ENCODE peak calls at places on chromosomes 11 and 22, in seven cellular contexts. Z is neuronal stem cell, X is PC-3, B is uterus, C is prostate gland, K is cardiac muscle cell, Y is pancreas. Q is an unnamed sample.

GRCh38 chr22:30266445-30267381 is at the start of gene OSM:
- DNase-seq in Z (no peak), X (no peak), B (no peak), C (no peak), K (no peak), Y (peak; percentile 56), Q (no peak)

GRCh38 chr11:32231909-32232493 is 141.1 kb downstream of the RCN1 start:
- DNase-seq in Z (peak; percentile 39), X (peak; percentile 62), B (no peak), C (no peak), K (peak; percentile 54), Y (no peak), Q (peak; percentile 4)

GRCh38 chr11:119863811-119864601 is 135.0 kb upstream of the NECTIN1 start:
- DNase-seq in Z (no peak), X (no peak), B (no peak), C (no peak), K (no peak), Y (no peak), Q (no peak)

GRCh38 chr11:12235080-12235479 is 124.7 kb downstream of the MICAL2 start:
- DNase-seq in Z (no peak), X (no peak), B (no peak), C (no peak), K (no peak), Y (no peak), Q (peak; percentile 29)

GRCh38 chr22:31861226-31861840 is 83.0 kb upstream of the YWHAH start:
- DNase-seq in Z (no peak), X (peak; percentile 22), B (no peak), C (no peak), K (no peak), Y (no peak), Q (no peak)

GRCh38 chr11:69859275-69859934 is 40.2 kb upstream of the FGF3 start:
- DNase-seq in Z (no peak), X (no peak), B (no peak), C (no peak), K (no peak), Y (no peak), Q (no peak)

GRCh38 chr11:127873478-127873877 is 713.9 kb downstream of the ETS1 start:
- DNase-seq in Z (no peak), X (no peak), B (no peak), C (no peak), K (no peak), Y (no peak), Q (no peak)

GRCh38 chr11:72812604-72812967 is 1.6 kb upstream of the ATG16L2 start:
- DNase-seq in Z (no peak), X (peak; percentile 48), B (no peak), C (no peak), K (no peak), Y (no peak), Q (no peak)

GRCh38 chr11:14015711-14016110 is 53.2 kb downstream of the SPON1 start:
- DNase-seq in Z (peak; percentile 5), X (peak; percentile 83), B (no peak), C (no peak), K (peak; percentile 37), Y (peak; percentile 32), Q (peak; percentile 60)

GRCh38 chr11:65454311-65454695 is 31.7 kb downstream of the NEAT1 start:
- DNase-seq in Z (no peak), X (peak; percentile 9), B (no peak), C (no peak), K (peak; percentile 40), Y (peak; percentile 17), Q (peak; percentile 36)

GRCh38 chr22:17981497-17981896 is 42.9 kb downstream of the MICAL3 start:
- DNase-seq in Z (no peak), X (no peak), B (no peak), C (no peak), K (no peak), Y (no peak), Q (no peak)

GRCh38 chr11:8987446-8987845 is 16.4 kb downstream of the NRIP3 start:
- DNase-seq in Z (no peak), X (no peak), B (no peak), C (no peak), K (no peak), Y (no peak), Q (no peak)

GRCh38 chr22:38418589-38418988 is 36.4 kb downstream of the KCNJ4 start:
- DNase-seq in Z (no peak), X (no peak), B (no peak), C (no peak), K (no peak), Y (no peak), Q (no peak)

GRCh38 chr22:30538280-30538679 is 8.3 kb downstream of the SEC14L6 start:
- DNase-seq in Z (no peak), X (peak; percentile 1), B (no peak), C (no peak), K (peak; percentile 65), Y (no peak), Q (no peak)

GRCh38 chr22:40121463-40121862 is 56.3 kb upstream of the TNRC6B start:
- DNase-seq in Z (no peak), X (no peak), B (no peak), C (no peak), K (no peak), Y (no peak), Q (no peak)

GRCh38 chr22:16601437-16602223 is 9.0 kb upstream of the CCT8L2 start:
- DNase-seq in Z (no peak), X (no peak), B (peak; percentile 15), C (no peak), K (no peak), Y (peak; percentile 12), Q (no peak)

GRCh38 chr11:71914617-71915189 is 13.7 kb downstream of the XNDC1N start:
- DNase-seq in Z (no peak), X (no peak), B (no peak), C (no peak), K (no peak), Y (no peak), Q (no peak)

GRCh38 chr11:114155116-114155515 is 95.6 kb downstream of the ZBTB16 start:
- DNase-seq in Z (no peak), X (no peak), B (no peak), C (no peak), K (no peak), Y (no peak), Q (no peak)

GRCh38 chr11:131568318-131568717 is 197.9 kb downstream of the NTM start:
- DNase-seq in Z (no peak), X (no peak), B (no peak), C (no peak), K (no peak), Y (no peak), Q (no peak)

GRCh38 chr11:71252782-71253730 is 679 bp upstream of the SHANK2 start:
- DNase-seq in Z (no peak), X (peak; percentile 87), B (no peak), C (peak; percentile 48), K (peak; percentile 61), Y (peak; percentile 74), Q (peak; percentile 53)

GRCh38 chr22:29030016-29030617 is 31.5 kb downstream of the C22orf31 start:
- DNase-seq in Z (peak; percentile 8), X (peak; percentile 26), B (no peak), C (no peak), K (peak; percentile 36), Y (no peak), Q (peak; percentile 26)

GRCh38 chr22:46734830-46735453 is 3.1 kb downstream of the CERK start:
- DNase-seq in Z (no peak), X (no peak), B (no peak), C (no peak), K (no peak), Y (peak; percentile 59), Q (no peak)

GRCh38 chr11:2273771-2274170 is 3.4 kb upstream of the ASCL2 start:
- DNase-seq in Z (no peak), X (peak; percentile 10), B (peak; percentile 7), C (no peak), K (no peak), Y (no peak), Q (no peak)

GRCh38 chr11:2275334-2276279 is 5.2 kb upstream of the ASCL2 start:
- DNase-seq in Z (no peak), X (no peak), B (peak; percentile 8), C (no peak), K (no peak), Y (no peak), Q (no peak)

GRCh38 chr11:2276999-2277328 is 6.6 kb upstream of the ASCL2 start:
- DNase-seq in Z (no peak), X (no peak), B (peak; percentile 18), C (no peak), K (no peak), Y (no peak), Q (no peak)

GRCh38 chr11:2277933-2278523 is 7.6 kb upstream of the ASCL2 start:
- DNase-seq in Z (no peak), X (no peak), B (peak; percentile 25), C (no peak), K (no peak), Y (no peak), Q (no peak)

GRCh38 chr11:2276280-2276998 is 6.1 kb upstream of the ASCL2 start:
- DNase-seq in Z (no peak), X (no peak), B (peak; percentile 2), C (no peak), K (no peak), Y (no peak), Q (no peak)
- H3K27me3 ChIP-seq in Z (peaks cover 32% of the 10 kb centered on the region), X (peaks cover 9% of the 10 kb centered on the region), B (no peaks in the 10 kb centered on the region), C (no peaks in the 10 kb centered on the region), K (peaks cover 56% of the 10 kb centered on the region), Y (no peaks in the 10 kb centered on the region), Q (peaks cover 64% of the 10 kb centered on the region)

GRCh38 chr11:44310198-44310455 is 188 bp upstream of the ALX4 start:
- DNase-seq in Z (no peak), X (no peak), B (no peak), C (no peak), K (no peak), Y (no peak), Q (no peak)
- H3K4me3 ChIP-seq in Z (peak overlapping the region; percentile 16), X (no peak overlapping the region), B (peak overlapping the region; percentile 22), C (no peak overlapping the region), K (peak overlapping the region; percentile 29), Y (no peak overlapping the region), Q (no peak overlapping the region)

GRCh38 chr11:111299111-111300026 is 1.0 kb downstream of the POU2AF3 start:
- DNase-seq in Z (peak; percentile 52), X (peak; percentile 43), B (peak; percentile 79), C (peak; percentile 54), K (peak; percentile 48), Y (peak; percentile 69), Q (peak; percentile 80)

GRCh38 chr11:111300569-111300968 is 2.2 kb downstream of the POU2AF3 start:
- DNase-seq in Z (no peak), X (no peak), B (no peak), C (no peak), K (no peak), Y (no peak), Q (no peak)

GRCh38 chr11:111302298-111302697 is 4.0 kb downstream of the POU2AF3 start:
- DNase-seq in Z (no peak), X (no peak), B (no peak), C (no peak), K (no peak), Y (no peak), Q (no peak)

GRCh38 chr11:111301840-111302113 is 3.4 kb downstream of the POU2AF3 start:
- DNase-seq in Z (no peak), X (no peak), B (no peak), C (no peak), K (no peak), Y (no peak), Q (no peak)

GRCh38 chr11:111301004-111301839 is 2.9 kb downstream of the POU2AF3 start:
- DNase-seq in Z (no peak), X (no peak), B (no peak), C (no peak), K (no peak), Y (no peak), Q (no peak)
- H3K27me3 ChIP-seq in Z (peaks cover 23% of the 10 kb centered on the region), X (peaks cover 74% of the 10 kb centered on the region), B (no peaks in the 10 kb centered on the region), C (no peaks in the 10 kb centered on the region), K (peaks cover 55% of the 10 kb centered on the region), Y (no peaks in the 10 kb centered on the region), Q (peaks cover 30% of the 10 kb centered on the region)

GRCh38 chr22:45210577-45211431 is 29.9 kb downstream of the KIAA0930 start:
- DNase-seq in Z (no peak), X (no peak), B (no peak), C (no peak), K (no peak), Y (no peak), Q (peak; percentile 83)
- H3K4me3 ChIP-seq in Z (no peak overlapping the region), X (no peak overlapping the region), B (no peak overlapping the region), C (no peak overlapping the region), K (no peak overlapping the region), Y (no peak overlapping the region), Q (peak overlapping the region; percentile 81)